ENCODE peak calls at places on chromosomes 12 and 14, in nine cellular contexts. U, R, L, X, O, V, I, J and B are unnamed samples.

GRCh38 chr12:51409846-51410245 is 14.8 kb upstream of the SLC4A8 start:
- DNase-seq in U (no peak), R (peak), L (no peak), X (no peak), O (no peak), V (no peak), I (no peak), J (no peak), B (no peak)

GRCh38 chr12:116878567-116879508 is 2.4 kb downstream of the HRK start:
- DNase-seq in U (peak), R (no peak), L (no peak), X (no peak), O (no peak), V (no peak), I (no peak), J (no peak), B (no peak)

GRCh38 chr12:6333566-6333965 is 8.3 kb downstream of the TNFRSF1A start:
- DNase-seq in U (no peak), R (no peak), L (no peak), X (no peak), O (peak), V (no peak), I (no peak), J (no peak), B (no peak)

GRCh38 chr14:74547331-74547927 is 53.9 kb downstream of the ISCA2 start:
- DNase-seq in U (no peak), R (peak), L (no peak), X (no peak), O (no peak), V (no peak), I (no peak), J (no peak), B (no peak)

GRCh38 chr12:113591480-113591971 is 119.9 kb upstream of the LHX5 start:
- DNase-seq in U (peak), R (no peak), L (no peak), X (peak), O (no peak), V (no peak), I (no peak), J (no peak), B (no peak)

GRCh38 chr12:93684716-93685115 is 7.5 kb downstream of the CRADD start:
- DNase-seq in U (no peak), R (no peak), L (no peak), X (no peak), O (no peak), V (no peak), I (no peak), J (no peak), B (no peak)

GRCh38 chr12:94025730-94026129 is 122.6 kb upstream of the PLXNC1 start:
- DNase-seq in U (no peak), R (no peak), L (no peak), X (no peak), O (no peak), V (no peak), I (no peak), J (no peak), B (no peak)

GRCh38 chr12:93408813-93409212 is 31.1 kb downstream of the NUDT4 start:
- DNase-seq in U (no peak), R (no peak), L (no peak), X (no peak), O (no peak), V (no peak), I (no peak), J (no peak), B (no peak)

GRCh38 chr12:51923506-51924365 is 16.4 kb downstream of the ACVRL1 start:
- DNase-seq in U (peak), R (peak), L (peak), X (peak), O (no peak), V (peak), I (no peak), J (peak), B (no peak)

GRCh38 chr12:128323115-128323514 is 56.1 kb downstream of the TMEM132C start:
- DNase-seq in U (no peak), R (no peak), L (no peak), X (no peak), O (no peak), V (no peak), I (no peak), J (no peak), B (no peak)

GRCh38 chr12:96908170-96908675 is 1.2 kb downstream of the NEDD1 start:
- DNase-seq in U (peak), R (no peak), L (no peak), X (no peak), O (no peak), V (no peak), I (no peak), J (no peak), B (no peak)

GRCh38 chr14:81127785-81128184 is 93.0 kb downstream of the GTF2A1 start:
- DNase-seq in U (no peak), R (no peak), L (no peak), X (no peak), O (peak), V (no peak), I (no peak), J (no peak), B (no peak)

GRCh38 chr12:67647251-67647546 is 1.3 kb upstream of the DYRK2 start:
- DNase-seq in U (no peak), R (no peak), L (no peak), X (no peak), O (no peak), V (no peak), I (no peak), J (no peak), B (no peak)

GRCh38 chr14:100623557-100623956 is 36.3 kb upstream of the BEGAIN start:
- DNase-seq in U (no peak), R (no peak), L (no peak), X (peak), O (no peak), V (no peak), I (no peak), J (no peak), B (no peak)

GRCh38 chr12:98733667-98734350 is 88.7 kb downstream of the APAF1 start:
- DNase-seq in U (peak), R (no peak), L (no peak), X (no peak), O (peak), V (no peak), I (no peak), J (no peak), B (no peak)

GRCh38 chr12:91663331-91663998 is 480.8 kb upstream of the DCN start:
- DNase-seq in U (peak), R (no peak), L (no peak), X (no peak), O (no peak), V (no peak), I (no peak), J (no peak), B (no peak)

GRCh38 chr14:101254805-101255764 is 306.2 kb upstream of the DIO3 start:
- DNase-seq in U (no peak), R (peak), L (no peak), X (no peak), O (no peak), V (no peak), I (no peak), J (peak), B (no peak)

GRCh38 chr12:103924761-103925641 is 5.2 kb upstream of the HSP90B1 start:
- DNase-seq in U (peak), R (no peak), L (no peak), X (no peak), O (peak), V (no peak), I (no peak), J (no peak), B (no peak)

GRCh38 chr12:26746315-26746714 is 86.7 kb downstream of the ITPR2 start:
- DNase-seq in U (peak), R (no peak), L (no peak), X (no peak), O (peak), V (no peak), I (no peak), J (no peak), B (no peak)

GRCh38 chr14:81289516-81289915 is 68.8 kb upstream of the GTF2A1 start:
- DNase-seq in U (no peak), R (no peak), L (no peak), X (no peak), O (no peak), V (no peak), I (no peak), J (no peak), B (no peak)

GRCh38 chr12:10661338-10661737 is 12.5 kb downstream of the STYK1 start:
- DNase-seq in U (peak), R (no peak), L (no peak), X (no peak), O (peak), V (no peak), I (no peak), J (no peak), B (no peak)

GRCh38 chr14:99803803-99804202 is 10.6 kb downstream of the EML1 start:
- DNase-seq in U (no peak), R (no peak), L (no peak), X (no peak), O (no peak), V (no peak), I (no peak), J (no peak), B (no peak)

GRCh38 chr12:7433276-7433822 is 10.6 kb downstream of the CD163L1 start:
- DNase-seq in U (peak), R (no peak), L (no peak), X (no peak), O (peak), V (no peak), I (no peak), J (no peak), B (no peak)

GRCh38 chr14:101222362-101223090 is 319.0 kb upstream of the RTL1 start:
- DNase-seq in U (no peak), R (no peak), L (no peak), X (no peak), O (no peak), V (peak), I (no peak), J (no peak), B (no peak)

GRCh38 chr14:29892327-29892726 is 35.3 kb downstream of the PRKD1 start:
- DNase-seq in U (peak), R (no peak), L (no peak), X (no peak), O (peak), V (no peak), I (no peak), J (no peak), B (no peak)

GRCh38 chr14:98599082-98599481 is 672.9 kb downstream of the BCL11B start:
- DNase-seq in U (no peak), R (no peak), L (no peak), X (no peak), O (no peak), V (no peak), I (no peak), J (no peak), B (no peak)

GRCh38 chr12:6667559-6668210 is 4.8 kb upstream of the ING4 start:
- DNase-seq in U (peak), R (no peak), L (no peak), X (no peak), O (no peak), V (no peak), I (no peak), J (no peak), B (no peak)

GRCh38 chr12:72081787-72082186 is 143.1 kb downstream of the TPH2 start:
- DNase-seq in U (no peak), R (no peak), L (no peak), X (no peak), O (no peak), V (no peak), I (no peak), J (no peak), B (no peak)

GRCh38 chr12:105084251-105085250 is at the start of gene ALDH1L2:
- DNase-seq in U (peak), R (peak), L (no peak), X (peak), O (peak), V (peak), I (peak), J (peak), B (peak)

GRCh38 chr14:100105357-100106169 is 40.3 kb downstream of the EVL start:
- DNase-seq in U (no peak), R (peak), L (no peak), X (no peak), O (no peak), V (no peak), I (no peak), J (no peak), B (no peak)

GRCh38 chr12:6235906-6236640 is 35.9 kb downstream of the CD9 start:
- DNase-seq in U (no peak), R (no peak), L (no peak), X (no peak), O (no peak), V (no peak), I (no peak), J (no peak), B (no peak)

GRCh38 chr14:100994082-100994481 is 90.6 kb upstream of the RTL1 start:
- DNase-seq in U (peak), R (no peak), L (no peak), X (no peak), O (peak), V (no peak), I (no peak), J (no peak), B (no peak)

GRCh38 chr12:108854453-108855283 is 2.7 kb downstream of the SSH1 start:
- DNase-seq in U (peak), R (no peak), L (no peak), X (no peak), O (peak), V (peak), I (peak), J (peak), B (no peak)

GRCh38 chr12:68762691-68763090 is 16.7 kb downstream of the SLC35E3 start:
- DNase-seq in U (no peak), R (no peak), L (no peak), X (no peak), O (no peak), V (no peak), I (no peak), J (no peak), B (no peak)

GRCh38 chr12:40760821-40761220 is 68.6 kb downstream of the CNTN1 start:
- DNase-seq in U (no peak), R (no peak), L (no peak), X (no peak), O (no peak), V (no peak), I (no peak), J (no peak), B (no peak)

GRCh38 chr14:95156153-95156764 is 1.1 kb downstream of the DICER1 start:
- DNase-seq in U (peak), R (no peak), L (no peak), X (no peak), O (peak), V (no peak), I (no peak), J (no peak), B (no peak)

GRCh38 chr12:108116254-108116653 is 12.8 kb upstream of the WSCD2 start:
- DNase-seq in U (no peak), R (no peak), L (no peak), X (no peak), O (no peak), V (no peak), I (no peak), J (no peak), B (no peak)

GRCh38 chr12:115871714-115872113 is 405.8 kb downstream of the MED13L start:
- DNase-seq in U (peak), R (no peak), L (no peak), X (no peak), O (peak), V (no peak), I (no peak), J (no peak), B (no peak)

GRCh38 chr14:32224731-32225377 is 21.8 kb upstream of the RNU6-8 start:
- DNase-seq in U (peak), R (no peak), L (no peak), X (peak), O (peak), V (peak), I (no peak), J (peak), B (peak)

DNA sequence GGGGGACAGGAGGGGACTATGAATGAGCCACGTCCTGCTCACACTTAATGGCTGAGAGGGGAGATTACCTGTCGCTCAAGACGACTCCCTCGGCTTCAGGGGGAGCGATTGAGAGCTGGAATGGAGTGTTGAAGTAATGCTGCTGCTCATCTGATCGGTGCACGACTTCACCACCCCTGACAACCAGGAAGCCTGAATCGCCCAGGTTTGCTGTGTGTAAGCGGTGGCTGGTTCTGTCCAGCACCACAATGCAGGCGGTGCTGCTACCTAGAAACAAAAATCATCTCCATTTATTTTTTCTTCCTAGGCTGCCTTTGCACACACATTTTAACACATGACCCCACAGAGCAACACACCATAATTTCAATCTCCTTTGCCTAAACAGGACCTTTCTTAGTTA is 37.3 kb downstream of the PPTC7 start:
- DNase-seq in U (no peak), R (no peak), L (no peak), X (no peak), O (peak), V (no peak), I (no peak), J (no peak), B (no peak)
- H3K4me3 ChIP-seq in U (peak), R (no peak), L (no peak), X (no peak), O (no peak), V (peak), I (no peak), J (no peak), B (no peak)

GRCh38 chr14:52703225-52703624 is 3.8 kb upstream of the PSMC6 start:
- DNase-seq in U (peak), R (no peak), L (no peak), X (no peak), O (peak), V (no peak), I (no peak), J (no peak), B (no peak)

GRCh38 chr14:52695481-52696091 is at the start of gene ERO1A:
- DNase-seq in U (peak), R (peak), L (peak), X (peak), O (peak), V (peak), I (peak), J (peak), B (peak)

GRCh38 chr14:52701223-52701622 is 5.8 kb upstream of the PSMC6 start:
- DNase-seq in U (no peak), R (no peak), L (no peak), X (no peak), O (peak), V (no peak), I (no peak), J (no peak), B (no peak)

GRCh38 chr14:52703664-52704063 is 3.3 kb upstream of the PSMC6 start:
- DNase-seq in U (no peak), R (no peak), L (no peak), X (no peak), O (no peak), V (no peak), I (no peak), J (no peak), B (no peak)

DNA sequence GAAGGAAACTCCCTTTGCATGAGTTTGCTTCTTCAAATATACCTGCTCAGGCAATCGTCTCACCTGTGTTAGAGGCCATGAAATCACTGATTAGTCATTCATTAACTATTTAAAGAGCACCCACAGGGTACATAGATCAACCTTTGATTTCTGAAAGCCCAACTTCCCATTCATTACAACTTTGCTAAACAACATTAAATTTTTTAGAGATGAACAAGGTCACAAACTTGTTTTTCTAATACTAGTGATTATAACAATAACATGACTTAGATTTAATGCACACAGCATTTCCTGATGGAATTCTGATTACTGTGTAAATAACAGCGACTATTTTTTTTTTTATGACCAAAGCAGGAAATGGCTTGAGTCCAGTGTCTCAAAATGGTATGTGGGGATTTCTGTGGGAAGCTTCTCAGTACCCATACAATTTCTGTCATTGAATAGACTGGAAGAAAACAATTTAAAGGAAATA is 5.4 kb upstream of the ERO1A start:
- DNase-seq in U (peak), R (no peak), L (no peak), X (no peak), O (peak), V (no peak), I (no peak), J (no peak), B (no peak)
- H3K27ac ChIP-seq in U (peak), R (no peak), L (no peak), X (peak), O (no peak), V (peak), I (no peak), J (no peak), B (no peak)

GRCh38 chr14:26389646-26390508 is 208.0 kb downstream of the NOVA1 start:
- DNase-seq in U (peak), R (no peak), L (no peak), X (no peak), O (peak), V (no peak), I (no peak), J (peak), B (no peak)

GRCh38 chr14:26392498-26392897 is 205.3 kb downstream of the NOVA1 start:
- DNase-seq in U (no peak), R (no peak), L (no peak), X (no peak), O (no peak), V (no peak), I (no peak), J (no peak), B (no peak)

GRCh38 chr14:26395726-26396125 is 202.1 kb downstream of the NOVA1 start:
- DNase-seq in U (no peak), R (no peak), L (no peak), X (no peak), O (no peak), V (no peak), I (no peak), J (no peak), B (no peak)

GRCh38 chr14:26398616-26399015 is 199.2 kb downstream of the NOVA1 start:
- DNase-seq in U (no peak), R (no peak), L (no peak), X (no peak), O (no peak), V (no peak), I (no peak), J (no peak), B (no peak)

GRCh38 chr14:26394114-26394855 is 203.5 kb downstream of the NOVA1 start:
- DNase-seq in U (peak), R (no peak), L (no peak), X (no peak), O (peak), V (no peak), I (no peak), J (no peak), B (no peak)
- TF ChIP-seq CTCF in U (peak), R (no peak), L (no peak), X (no peak), O (peak), V (no peak), I (no peak), J (no peak), B (peak)

GRCh38 chr14:104109731-104110361 is 24.3 kb downstream of the ASPG start:
- DNase-seq in U (no peak), R (peak), L (no peak), X (peak), O (no peak), V (peak), I (no peak), J (no peak), B (no peak)
- H3K4me3 ChIP-seq in U (no peak), R (no peak), L (no peak), X (no peak), O (no peak), V (no peak), I (no peak), J (no peak), B (no peak)

DNA sequence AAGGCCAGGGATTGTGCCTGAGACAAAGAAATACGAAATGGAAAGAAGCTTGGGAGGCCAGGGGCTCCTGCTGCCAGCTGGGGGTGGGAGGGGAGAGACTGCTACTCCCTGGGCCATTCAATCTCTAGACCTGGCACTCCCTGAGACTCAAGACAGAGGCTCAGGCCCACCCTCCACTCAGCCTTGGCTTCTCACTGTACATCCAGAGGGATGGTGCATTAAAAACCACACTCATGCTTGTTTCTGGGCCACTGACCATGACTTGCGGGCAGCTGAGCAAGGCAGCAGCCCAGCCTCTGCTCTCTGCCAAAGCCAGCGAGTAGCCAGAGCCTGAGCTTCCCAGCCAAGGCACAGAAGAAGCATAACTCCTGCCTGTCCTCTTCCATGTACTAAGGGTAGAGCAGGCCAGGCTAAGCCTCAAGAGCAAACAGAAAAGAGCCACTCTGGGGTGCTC is 41.5 kb downstream of the PITPNM2 start:
- DNase-seq in U (no peak), R (no peak), L (no peak), X (no peak), O (no peak), V (peak), I (no peak), J (no peak), B (no peak)
- H3K27ac ChIP-seq in U (no peak), R (no peak), L (no peak), X (peak), O (no peak), V (peak), I (peak), J (no peak), B (peak)